ENCODE peak calls at places on chromosomes 4 and X, in nine cellular contexts. G, A, Q, N, R, S, E, X and B are unnamed samples.
A peak's percentile ranks its signal among the peaks of the same experiment; 100 is the strongest.

GRCh38 chr4:184461711-184462110 is 12.6 kb downstream of the IRF2 start:
- DNase-seq in G (no peak), Q (no peak), X (no peak), R (no peak), A (no peak), S (no peak), N (no peak), E (no peak), B (no peak)

GRCh38 chr4:78520808-78521226 is 30.8 kb upstream of the ANXA3 start:
- DNase-seq in Q (no peak), R (no peak), A (no peak), N (no peak), S (no peak), G (no peak), X (peak; percentile 24), E (no peak), B (no peak)

GRCh38 chr4:89469930-89470375 is 162.4 kb upstream of the GPRIN3 start:
- DNase-seq in X (peak; percentile 55), G (no peak), R (no peak), Q (no peak), S (peak; percentile 23), E (no peak), A (peak; percentile 99), N (no peak), B (peak; percentile 84)

GRCh38 chrX:270848-271367 is 10.3 kb upstream of the PLCXD1 start:
- DNase-seq in R (no peak), A (no peak), E (no peak), G (no peak), S (peak; percentile 11), N (no peak), X (peak; percentile 47), Q (no peak), B (no peak)

GRCh38 chr4:101044766-101045165 is 302.6 kb downstream of the PPP3CA start:
- DNase-seq in A (no peak), Q (no peak), N (no peak), R (no peak), E (no peak), G (no peak), S (no peak), X (no peak), B (no peak)

GRCh38 chr4:87152310-87153061 is 67.9 kb downstream of the KLHL8 start:
- DNase-seq in S (no peak), R (no peak), N (no peak), G (no peak), A (no peak), X (no peak), Q (no peak), E (no peak), B (no peak)

GRCh38 chrX:295136-295535 is 14.0 kb downstream of the PLCXD1 start:
- DNase-seq in G (no peak), E (peak; percentile 27), Q (no peak), R (no peak), A (no peak), X (no peak), S (no peak), N (no peak), B (no peak)

GRCh38 chrX:154440623-154441357 is 3.2 kb upstream of the FAM50A start:
- DNase-seq in Q (no peak), S (no peak), A (no peak), X (no peak), N (no peak), E (no peak), R (no peak), G (no peak), B (no peak)

GRCh38 chr4:109472343-109472761 is 38.7 kb downstream of the SEC24B start:
- DNase-seq in E (no peak), S (no peak), N (no peak), G (no peak), A (peak; percentile 28), R (no peak), Q (no peak), X (peak; percentile 25), B (peak; percentile 61)

GRCh38 chr4:120005091-120005490 is 61.6 kb downstream of the MAD2L1 start:
- DNase-seq in G (no peak), S (no peak), N (no peak), Q (no peak), X (no peak), R (no peak), E (no peak), A (no peak), B (no peak)

GRCh38 chr4:17535906-17536305 is 20.9 kb downstream of the CLRN2 start:
- DNase-seq in X (peak; percentile 10), S (no peak), A (peak; percentile 18), N (no peak), Q (no peak), G (no peak), E (no peak), R (no peak), B (no peak)

GRCh38 chrX:123835661-123836371 is 24.0 kb upstream of the XIAP start:
- DNase-seq in Q (peak; percentile 48), E (no peak), N (no peak), G (no peak), R (no peak), S (no peak), X (peak; percentile 45), A (peak; percentile 94), B (peak; percentile 80)

GRCh38 chr4:138522366-138522765 is 280.2 kb upstream of the SLC7A11 start:
- DNase-seq in S (no peak), A (peak; percentile 14), Q (no peak), E (peak; percentile 13), X (peak; percentile 62), G (no peak), R (no peak), N (peak; percentile 60), B (peak; percentile 45)

GRCh38 chr4:123587983-123588494 is 191.4 kb downstream of the SPRY1 start:
- DNase-seq in E (no peak), Q (no peak), A (no peak), R (no peak), N (no peak), X (no peak), G (no peak), S (no peak), B (peak; percentile 89)

GRCh38 chrX:152817082-152817744 is 13.3 kb downstream of the CETN2 start:
- DNase-seq in S (no peak), R (no peak), E (no peak), X (peak; percentile 61), G (peak; percentile 30), A (peak; percentile 64), N (peak; percentile 33), Q (no peak), B (peak; percentile 47)

GRCh38 chr4:15250021-15250441 is 177.8 kb upstream of the C1QTNF7 start:
- DNase-seq in X (no peak), S (no peak), R (no peak), A (no peak), N (no peak), E (no peak), G (no peak), Q (no peak), B (no peak)

GRCh38 chrX:67523932-67524331 is 19.9 kb upstream of the AR start:
- DNase-seq in S (no peak), R (no peak), X (peak; percentile 4), Q (no peak), E (no peak), N (no peak), G (no peak), A (no peak), B (peak; percentile 11)

GRCh38 chr4:152348670-152349069 is 187.2 kb downstream of the FBXW7 start:
- DNase-seq in Q (no peak), N (no peak), X (peak; percentile 33), S (peak; percentile 42), A (no peak), G (peak; percentile 30), E (no peak), R (no peak), B (peak; percentile 56)

GRCh38 chr4:133147922-133148689 is 988 bp upstream of the PCDH10 start:
- DNase-seq in G (peak; percentile 64), R (no peak), X (peak; percentile 40), A (no peak), S (no peak), N (peak; percentile 44), E (peak; percentile 26), Q (no peak), B (no peak)